ENCODE peak calls at places on chromosomes 5 and 9, in eight cellular contexts. K, X, S, H, C, D, I and R are unnamed samples.

GRCh38 chr9:72974501-72974900 is 21.6 kb upstream of the ALDH1A1 start:
- DNase-seq in H (no peak), I (no peak), C (no peak), D (no peak), X (no peak), K (no peak), S (no peak), R (no peak)

GRCh38 chr9:93962561-93963440 is 7.6 kb upstream of the BARX1 start:
- DNase-seq in K (peak), H (peak), I (peak), C (peak), S (peak), X (peak), D (peak), R (peak)

GRCh38 chr5:85049020-85049419 is 664.3 kb upstream of the EDIL3 start:
- DNase-seq in X (peak), K (peak), S (no peak), D (peak), H (peak), I (no peak), C (peak), R (peak)

GRCh38 chr5:77960863-77961396 is 184.8 kb upstream of the TBCA start:
- DNase-seq in K (no peak), H (no peak), I (no peak), S (peak), D (no peak), C (peak), X (peak), R (no peak)

GRCh38 chr9:111386386-111386785 is 56.4 kb upstream of the OR2K2 start:
- DNase-seq in C (no peak), K (peak), S (no peak), X (no peak), D (no peak), H (no peak), I (no peak), R (no peak)

GRCh38 chr9:111662851-111663823 is 1.7 kb downstream of the GNG10 start:
- DNase-seq in C (peak), H (no peak), S (peak), D (no peak), I (no peak), K (no peak), X (no peak), R (no peak)

GRCh38 chr9:92952861-92953620 is 5.7 kb downstream of the FGD3 start:
- DNase-seq in H (no peak), K (no peak), D (no peak), X (no peak), S (no peak), C (no peak), I (no peak), R (no peak)

GRCh38 chr5:135832941-135833340 is 1.5 kb upstream of the SLC25A48 start:
- DNase-seq in K (no peak), I (no peak), S (no peak), X (no peak), H (no peak), C (no peak), D (no peak), R (no peak)

GRCh38 chr9:109968332-109968657 is 188.3 kb downstream of the PALM2AKAP2 start:
- DNase-seq in D (no peak), K (no peak), H (no peak), X (peak), C (no peak), I (no peak), S (peak), R (no peak)

GRCh38 chr9:82488319-82488701 is 499.7 kb downstream of the SPATA31D1 start:
- DNase-seq in D (no peak), H (peak), S (no peak), K (no peak), I (no peak), X (no peak), C (no peak), R (no peak)

GRCh38 chr5:32507738-32508434 is 63.3 kb upstream of the ZFR start:
- DNase-seq in C (no peak), H (peak), D (no peak), K (no peak), X (no peak), I (no peak), S (no peak), R (peak)

GRCh38 chr5:177607452-177608192 is 7.7 kb downstream of the B4GALT7 start:
- DNase-seq in H (peak), C (peak), S (peak), K (peak), I (peak), D (peak), X (peak), R (peak)

GRCh38 chr9:97038551-97038908 is 412 bp downstream of the CTSV start:
- DNase-seq in I (no peak), S (no peak), H (no peak), X (no peak), D (no peak), C (no peak), K (no peak), R (no peak)

GRCh38 chr9:89008346-89009048 is 17.2 kb downstream of the S1PR3 start:
- DNase-seq in H (no peak), X (no peak), K (peak), C (no peak), I (no peak), S (no peak), D (no peak), R (no peak)

GRCh38 chr5:14331377-14331776 is 188.2 kb downstream of the TRIO start:
- DNase-seq in C (no peak), I (no peak), H (no peak), D (no peak), K (peak), S (no peak), X (no peak), R (no peak)

GRCh38 chr5:27906911-27907590 is 868.7 kb upstream of the CDH9 start:
- DNase-seq in X (no peak), K (no peak), D (peak), C (no peak), S (no peak), H (peak), I (no peak), R (no peak)

GRCh38 chr9:100714372-100715099 is 136.7 kb downstream of the CAVIN4 start:
- DNase-seq in D (peak), C (peak), X (peak), S (no peak), H (peak), K (peak), I (peak), R (peak)

GRCh38 chr9:31873717-31874116 is 510.7 kb upstream of the ACO1 start:
- DNase-seq in K (no peak), I (no peak), X (no peak), C (no peak), H (no peak), D (no peak), S (no peak), R (no peak)

GRCh38 chr5:131379723-131380122 is 115.9 kb downstream of the CDC42SE2 start:
- DNase-seq in I (no peak), K (peak), S (peak), H (peak), X (peak), D (peak), C (no peak), R (no peak)

GRCh38 chr5:74562116-74562515 is 78.4 kb downstream of the ENC1 start:
- DNase-seq in K (no peak), H (no peak), I (no peak), S (no peak), X (no peak), C (no peak), D (no peak), R (no peak)

GRCh38 chr5:96629774-96630173 is 32.4 kb upstream of the CAST start:
- DNase-seq in X (no peak), H (peak), C (no peak), D (peak), I (no peak), K (no peak), S (no peak), R (peak)

DNA sequence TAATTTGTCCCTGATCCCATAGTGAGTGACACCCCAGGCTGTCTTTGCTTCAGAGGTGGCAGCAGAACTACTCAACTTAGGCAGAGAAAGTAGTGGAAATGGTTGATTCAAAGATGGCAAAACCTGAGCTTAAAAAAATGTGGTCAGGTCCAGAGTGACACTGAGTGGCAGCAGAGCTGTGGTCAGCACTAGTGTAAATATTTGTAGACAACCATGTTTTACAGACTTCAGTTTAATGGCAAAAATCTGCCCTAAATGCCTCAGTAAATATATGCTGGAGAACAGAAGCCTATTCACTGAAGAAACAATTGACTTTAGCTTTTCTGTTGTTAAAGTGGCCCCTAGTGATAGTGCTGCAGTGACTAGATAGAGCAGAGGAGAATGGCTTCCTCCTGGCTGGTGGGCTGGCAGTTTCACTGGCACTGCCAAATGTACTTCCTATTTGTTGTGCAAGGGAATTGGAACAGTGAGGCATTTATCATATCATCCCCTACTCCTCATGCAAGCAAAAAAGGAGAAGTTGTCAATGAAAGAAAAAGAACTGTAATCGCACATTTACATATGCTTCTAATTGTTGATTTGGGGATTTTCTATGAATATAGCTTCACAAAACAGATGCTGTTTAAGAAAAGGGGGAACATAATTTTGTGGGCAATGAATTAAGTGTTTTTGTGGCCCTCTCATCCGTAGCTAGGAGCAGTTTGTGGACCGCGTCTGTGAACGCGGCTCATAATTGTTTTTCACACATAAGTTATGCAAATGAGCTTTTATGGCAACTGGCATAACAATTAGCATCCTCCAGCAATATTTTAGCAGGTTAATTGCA is 12.0 kb downstream of the PBX3 start:
- DNase-seq in D (no peak), X (no peak), C (peak), S (no peak), K (peak), I (peak), H (no peak), R (peak)
- H3K4me3 ChIP-seq in D (no peak), X (no peak), C (peak), S (no peak), K (peak), I (peak), H (peak), R (peak)

GRCh38 chr5:133847886-133848285 is 120.5 kb downstream of the C5orf15 start:
- DNase-seq in X (no peak), S (no peak), K (no peak), C (no peak), D (no peak), H (no peak), I (no peak), R (no peak)
- H3K4me3 ChIP-seq in X (no peak), S (no peak), K (no peak), C (no peak), D (no peak), H (no peak), I (no peak), R (no peak)

DNA sequence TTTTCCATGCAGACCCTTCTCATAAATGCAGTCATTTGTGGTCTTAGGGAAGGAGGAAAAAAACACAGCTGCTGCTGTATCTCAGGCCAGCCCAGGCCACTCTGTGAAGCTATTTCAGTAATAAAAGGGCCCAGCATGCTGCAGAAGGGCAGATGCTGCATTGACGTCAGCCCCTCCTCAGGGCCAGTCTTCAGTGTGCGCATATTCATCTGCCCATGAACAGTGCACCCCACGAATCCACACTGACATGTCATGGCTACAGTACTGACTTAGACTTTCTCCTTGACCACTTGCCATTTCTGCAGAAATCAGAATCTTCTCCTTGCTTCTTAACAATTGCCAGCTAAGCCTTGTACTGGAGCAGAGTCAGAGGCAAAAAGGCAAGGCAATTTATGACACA is 304.7 kb downstream of the GABRG2 start:
- DNase-seq in D (no peak), K (no peak), H (no peak), C (peak), S (no peak), I (no peak), X (no peak), R (no peak)
- H3K4me3 ChIP-seq in D (no peak), K (no peak), H (no peak), C (no peak), S (no peak), I (no peak), X (no peak), R (no peak)

GRCh38 chr5:36301858-36302603 is at the start of gene RANBP3L:
- DNase-seq in K (peak), I (no peak), C (no peak), D (no peak), S (no peak), X (peak), H (peak), R (peak)

GRCh38 chr5:36298546-36298945 is 3.2 kb downstream of the RANBP3L start:
- DNase-seq in H (no peak), D (no peak), C (no peak), X (no peak), S (no peak), I (no peak), K (no peak), R (no peak)

GRCh38 chr5:36300927-36301540 is 668 bp downstream of the RANBP3L start:
- DNase-seq in C (no peak), I (no peak), X (peak), D (no peak), H (no peak), S (no peak), K (no peak), R (peak)

GRCh38 chr5:36297653-36298052 is 4.0 kb downstream of the RANBP3L start:
- DNase-seq in X (no peak), K (no peak), C (no peak), I (no peak), D (no peak), H (no peak), S (no peak), R (no peak)

DNA sequence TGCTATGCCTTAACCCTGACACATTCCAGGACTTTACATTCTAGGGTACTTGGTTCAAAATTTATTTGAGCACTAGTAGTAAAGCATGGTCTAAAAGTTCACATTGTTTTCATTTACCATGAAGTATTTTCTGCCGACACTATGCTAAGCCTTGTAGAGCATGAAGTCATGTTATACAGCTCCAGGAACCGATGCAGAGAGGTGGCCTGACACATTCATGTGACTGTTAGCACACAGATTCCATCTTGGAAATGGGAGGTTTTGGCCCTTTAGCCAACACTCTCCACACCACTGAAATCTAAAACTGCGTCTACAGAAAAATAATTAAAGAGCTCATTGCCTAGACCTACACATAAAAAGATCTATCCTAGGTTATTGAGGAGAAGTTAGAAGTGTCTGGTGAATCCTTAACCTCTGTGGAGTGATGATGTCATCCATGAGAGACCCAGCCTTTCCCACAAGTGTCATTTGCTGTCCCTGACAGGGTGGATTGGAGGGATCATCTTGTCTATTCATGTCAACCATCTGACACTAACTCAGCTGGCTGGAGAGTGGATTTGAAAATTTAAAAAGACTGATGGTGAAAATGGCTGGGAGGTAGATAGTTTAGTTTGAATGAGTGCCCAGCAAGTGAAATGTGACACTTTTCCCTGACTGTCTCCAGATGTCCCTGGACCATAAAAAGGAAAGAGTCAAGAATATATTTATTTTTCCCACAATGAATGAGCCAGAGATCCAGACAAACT is 1.3 kb downstream of the RANBP3L start:
- DNase-seq in X (no peak), S (no peak), I (no peak), C (no peak), D (no peak), K (no peak), H (no peak), R (no peak)
- H3K4me3 ChIP-seq in X (no peak), S (no peak), I (peak), C (no peak), D (no peak), K (no peak), H (no peak), R (no peak)

DNA sequence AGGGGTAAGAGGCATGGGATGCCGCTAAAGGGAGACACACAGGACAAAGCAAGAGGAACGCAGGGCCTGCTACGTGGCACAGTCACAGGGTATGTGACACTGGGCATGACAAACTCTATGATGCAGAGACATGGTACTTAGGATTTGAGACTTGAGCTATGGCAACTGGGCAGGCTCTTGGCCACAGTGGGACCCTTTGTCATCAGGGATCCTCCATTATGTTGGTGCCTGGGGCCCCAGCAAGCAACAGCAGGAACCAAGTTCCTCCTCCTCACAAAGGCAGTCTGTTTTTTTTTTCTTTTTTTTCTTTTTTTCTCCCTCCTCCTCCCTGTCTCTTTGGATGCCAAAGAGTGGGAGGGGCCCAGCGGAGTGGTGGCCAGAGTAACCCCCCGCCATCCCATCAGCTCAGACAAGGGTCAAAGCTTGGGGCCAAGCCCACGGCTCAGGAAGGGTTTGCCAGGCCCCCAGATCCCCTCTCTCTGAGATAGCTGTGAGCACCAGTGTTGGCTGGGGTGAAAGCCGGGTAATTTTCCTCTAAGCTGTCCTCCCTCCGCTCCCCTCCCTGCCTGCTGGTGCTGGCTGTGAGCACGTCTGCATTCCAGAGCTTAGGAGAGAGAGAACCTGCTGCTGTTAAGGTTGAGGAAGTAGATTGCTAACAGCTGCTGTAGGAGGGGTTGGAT is 21.1 kb downstream of the GSN start:
- DNase-seq in S (no peak), I (peak), D (peak), K (no peak), H (peak), X (no peak), C (peak), R (no peak)
- H3K4me3 ChIP-seq in S (no peak), I (no peak), D (no peak), K (no peak), H (no peak), X (no peak), C (peak), R (no peak)

DNA sequence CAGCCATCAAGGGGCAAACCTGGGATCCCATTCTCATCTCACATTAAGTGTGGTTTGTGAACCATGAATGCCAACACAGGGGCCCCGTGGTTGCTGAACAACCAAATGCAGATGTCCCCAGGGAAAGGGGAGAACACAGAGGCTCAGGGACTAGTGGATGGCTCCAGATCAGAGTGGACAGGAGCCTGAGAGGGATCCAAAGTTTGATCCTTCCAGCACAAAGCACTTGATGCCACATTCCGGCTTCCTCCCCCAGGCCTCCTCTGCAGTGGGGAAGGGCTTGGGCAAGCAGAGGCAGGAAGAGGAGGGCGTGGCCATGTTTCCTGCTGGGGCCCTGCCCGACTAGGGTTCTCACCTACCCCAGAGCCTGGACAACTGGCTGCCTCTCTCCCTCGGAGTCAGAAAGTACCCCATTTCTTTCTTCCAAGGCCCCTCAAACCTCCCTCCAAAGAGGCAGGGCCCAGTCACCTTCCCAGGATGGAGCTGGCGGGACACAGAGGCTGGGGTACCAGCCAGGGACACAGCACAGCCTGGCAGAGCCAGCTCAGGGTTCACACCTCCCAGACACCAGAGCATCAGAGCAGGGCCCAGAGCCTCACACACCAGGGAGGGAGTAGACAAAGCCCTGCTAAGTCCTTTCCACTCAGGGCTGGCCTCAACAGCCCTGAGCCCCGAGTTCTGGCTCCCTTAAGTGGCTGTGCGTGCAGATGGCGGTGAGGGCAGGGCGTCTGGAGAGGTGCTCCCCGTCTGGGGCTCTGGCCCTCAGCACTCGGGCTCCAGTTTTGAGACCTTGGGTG is 4.3 kb upstream of the RNF44 start:
- DNase-seq in S (peak), K (peak), X (peak), D (peak), H (peak), I (peak), C (peak), R (peak)
- H3K4me3 ChIP-seq in S (peak), K (peak), X (peak), D (no peak), H (peak), I (no peak), C (peak), R (no peak)

DNA sequence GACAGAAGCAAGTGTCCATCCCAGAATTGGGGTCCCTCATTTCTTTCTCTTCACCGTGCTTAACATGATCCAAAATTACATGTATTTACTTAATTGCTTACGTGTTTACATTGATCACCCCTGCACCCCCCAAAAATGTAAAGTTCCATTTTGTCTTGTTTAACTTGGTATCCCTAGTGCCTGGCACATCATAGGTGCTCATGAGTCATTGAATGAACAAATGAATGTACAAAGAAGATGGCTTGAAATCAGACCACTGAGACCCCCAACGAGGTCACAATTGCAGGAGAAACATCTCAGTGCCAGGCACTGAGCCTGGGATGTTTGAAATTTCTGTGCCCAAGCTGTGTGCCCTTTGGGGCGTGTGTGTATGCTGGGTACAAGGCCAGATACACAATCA is 45.2 kb upstream of the NDFIP1 start:
- DNase-seq in X (no peak), K (no peak), H (no peak), D (no peak), S (no peak), I (no peak), C (no peak), R (no peak)
- H3K4me3 ChIP-seq in X (no peak), K (no peak), H (peak), D (no peak), S (peak), I (peak), C (peak), R (no peak)